ENCODE peak calls at places on chromosomes 11 and 22, in eight cellular contexts. C is neuronal stem cell, T is lower lobe of right lung, V is stomach, L is heart right ventricle, S is DND-41, O is GM23248, J is testis. N is an unnamed sample.

GRCh38 chr11:130786987-130787688 is 129.1 kb downstream of the SNX19 start:
- DNase-seq in V (no peak), L (no peak), J (no peak), C (no peak), T (no peak), S (no peak), O (peak; percentile 30), N (no peak)

GRCh38 chr11:66188580-66188979 is 79.9 kb upstream of the RAB1B start:
- DNase-seq in T (no peak), S (no peak), O (peak; percentile 90), V (no peak), J (no peak), C (no peak), L (no peak), N (no peak)

GRCh38 chr11:32200448-32200847 is 109.6 kb downstream of the RCN1 start:
- DNase-seq in J (no peak), V (no peak), S (no peak), L (no peak), C (no peak), T (no peak), O (no peak), N (no peak)

GRCh38 chr22:40345801-40346177 is 511 bp upstream of the ADSL start:
- DNase-seq in T (peak; percentile 64), J (no peak), S (peak; percentile 65), V (peak; percentile 49), L (peak; percentile 14), C (no peak), O (peak; percentile 73), N (no peak)

GRCh38 chr22:19951351-19951750 is 9.7 kb upstream of the TXNRD2 start:
- DNase-seq in J (peak; percentile 89), T (peak; percentile 16), L (no peak), S (no peak), V (no peak), O (no peak), C (no peak), N (no peak)

GRCh38 chr11:8239056-8239455 is 24.6 kb downstream of the LMO1 start:
- DNase-seq in V (no peak), O (no peak), L (no peak), J (no peak), T (no peak), S (no peak), C (no peak), N (no peak)

GRCh38 chr22:26079009-26079408 is 90.3 kb upstream of the SEZ6L start:
- DNase-seq in V (no peak), L (no peak), O (no peak), J (no peak), S (no peak), T (no peak), C (peak; percentile 36), N (no peak)

GRCh38 chr11:61467609-61468401 is 37.9 kb downstream of the SDHAF2 start:
- DNase-seq in C (no peak), V (no peak), O (no peak), L (peak; percentile 36), T (no peak), S (no peak), J (no peak), N (no peak)

GRCh38 chr11:83836883-83837654 is 550.9 kb upstream of the CCDC90B start:
- DNase-seq in S (peak; percentile 29), L (peak; percentile 13), J (peak; percentile 57), O (peak; percentile 74), T (no peak), C (peak; percentile 51), V (peak; percentile 45), N (no peak)

GRCh38 chr11:47111318-47111804 is 65.3 kb downstream of the ARFGAP2 start:
- DNase-seq in C (no peak), L (no peak), T (no peak), J (no peak), S (no peak), O (no peak), V (no peak), N (no peak)

GRCh38 chr22:44753189-44754042 is 1.0 kb downstream of the ARHGAP8 start:
- DNase-seq in O (peak; percentile 60), C (no peak), S (no peak), J (peak; percentile 64), V (no peak), T (no peak), L (no peak), N (no peak)

GRCh38 chr11:123357990-123358827 is 71.9 kb upstream of the GRAMD1B start:
- DNase-seq in L (no peak), V (no peak), S (no peak), C (peak; percentile 18), T (no peak), J (peak; percentile 26), O (peak; percentile 54), N (no peak)

GRCh38 chr11:78138694-78139421 is 568 bp downstream of the ALG8 start:
- DNase-seq in T (no peak), O (peak; percentile 67), C (peak; percentile 3), J (no peak), L (no peak), S (peak; percentile 64), V (peak; percentile 41), N (no peak)

GRCh38 chr22:24118689-24119384 is 62.5 kb upstream of the SUSD2 start:
- DNase-seq in L (peak; percentile 50), O (no peak), S (no peak), T (peak; percentile 42), V (no peak), C (no peak), J (no peak), N (no peak)

DNA sequence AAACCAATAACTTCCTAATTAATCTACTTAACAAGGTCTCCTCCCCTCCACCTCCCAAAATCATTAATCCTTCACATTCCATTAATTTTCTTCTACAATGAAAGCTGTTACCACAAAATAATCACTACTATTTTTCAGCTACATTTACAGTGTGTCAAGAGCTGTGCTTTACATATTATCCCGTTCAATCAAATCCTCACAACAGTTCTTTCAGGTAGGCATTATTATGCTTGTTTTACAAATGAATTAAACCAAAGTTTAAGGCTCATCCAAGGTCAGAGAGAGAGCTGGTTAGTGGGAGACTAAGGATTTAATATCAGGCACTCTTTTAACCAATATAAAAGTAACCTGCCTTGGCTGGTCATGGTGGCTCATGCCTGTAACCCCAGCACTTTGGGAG is 107.4 kb downstream of the SIK3 start:
- DNase-seq in O (no peak), J (no peak), S (no peak), V (no peak), C (no peak), T (no peak), L (no peak), N (no peak)
- H3K4me1 ChIP-seq in O (peaks cover 30% of the 10 kb centered on the region), J (peaks cover 8% of the 10 kb centered on the region), S (peaks cover 6% of the 10 kb centered on the region), V (peaks cover 22% of the 10 kb centered on the region), C (peaks cover 14% of the 10 kb centered on the region), T (peaks cover 35% of the 10 kb centered on the region), L (peaks cover 75% of the 10 kb centered on the region), N (no peaks in the 10 kb centered on the region)

DNA sequence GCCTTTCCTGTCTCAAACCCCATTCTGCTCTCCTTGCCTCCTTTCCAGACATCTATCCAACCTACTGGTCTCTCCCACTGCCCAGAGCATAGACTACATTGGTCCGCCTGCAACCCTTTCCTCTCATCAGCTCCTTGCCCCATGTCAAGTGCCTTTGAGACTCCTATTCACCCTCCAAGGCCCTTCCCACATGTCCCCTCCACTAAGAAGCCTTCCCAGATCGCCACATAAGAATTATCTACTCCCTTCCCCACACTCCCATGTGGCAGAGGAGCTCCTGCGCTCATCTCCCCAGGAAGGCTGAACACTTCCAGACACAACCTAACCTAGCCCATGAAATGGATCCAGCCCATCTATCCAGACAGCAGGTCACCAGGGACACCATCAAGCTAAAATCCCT is 10.3 kb downstream of the C1QTNF6 start:
- DNase-seq in C (no peak), T (no peak), S (no peak), O (no peak), V (no peak), J (no peak), L (no peak), N (no peak)
- H3K4me1 ChIP-seq in C (peaks cover 12% of the 10 kb centered on the region), T (peaks cover 54% of the 10 kb centered on the region), S (no peaks in the 10 kb centered on the region), O (peaks cover 16% of the 10 kb centered on the region), V (peaks cover 34% of the 10 kb centered on the region), J (peaks cover 30% of the 10 kb centered on the region), L (peaks cover 59% of the 10 kb centered on the region), N (peaks cover 52% of the 10 kb centered on the region)

GRCh38 chr22:31291403-31291715 is 929 bp downstream of the PIK3IP1 start:
- DNase-seq in S (no peak), C (no peak), O (no peak), V (no peak), J (no peak), L (no peak), T (no peak), N (no peak)
- H3K4me1 ChIP-seq in S (peaks cover 41% of the 10 kb centered on the region), C (peaks cover 3% of the 10 kb centered on the region), O (peaks cover 15% of the 10 kb centered on the region), V (peaks cover 34% of the 10 kb centered on the region), J (peaks cover 41% of the 10 kb centered on the region), L (peaks cover 56% of the 10 kb centered on the region), T (peaks cover 77% of the 10 kb centered on the region), N (peaks cover 56% of the 10 kb centered on the region)

GRCh38 chr11:75344761-75345454 is 6.6 kb downstream of the ARRB1 start:
- DNase-seq in S (peak; percentile 58), O (peak; percentile 69), C (no peak), V (no peak), L (no peak), T (no peak), J (no peak), N (no peak)
- H3K4me1 ChIP-seq in S (peaks cover 79% of the 10 kb centered on the region), O (peaks cover 27% of the 10 kb centered on the region), C (peaks cover 35% of the 10 kb centered on the region), V (peaks cover 100% of the 10 kb centered on the region), L (peaks cover 99% of the 10 kb centered on the region), T (peaks cover 100% of the 10 kb centered on the region), J (peaks cover 90% of the 10 kb centered on the region), N (no peaks in the 10 kb centered on the region)

N was measured in right atrium auricular region.